ENCODE peak calls at places on chromosome 3, in eight cellular contexts. Y, T, Z, V, D, F, H and C are unnamed samples.

GRCh38 chr3:27165348-27165747 is 203.8 kb downstream of the NEK10 start:
- DNase-seq in Y (no peak), F (no peak), T (no peak), D (no peak), Z (no peak), H (no peak), V (no peak), C (no peak)

GRCh38 chr3:192170659-192171058 is 556.7 kb downstream of the FGF12 start:
- DNase-seq in Z (no peak), F (no peak), T (no peak), Y (no peak), H (no peak), D (no peak), V (no peak), C (no peak)

GRCh38 chr3:112769624-112770023 is 77.0 kb downstream of the CD200R1L start:
- DNase-seq in Z (no peak), Y (no peak), F (no peak), V (no peak), H (no peak), D (no peak), T (no peak), C (no peak)

GRCh38 chr3:53350652-53351051 is 3.3 kb upstream of the DCP1A start:
- DNase-seq in F (no peak), Z (no peak), V (no peak), Y (peak; percentile 24), T (no peak), H (peak; percentile 28), D (no peak), C (no peak)

GRCh38 chr3:159830523-159831151 is 158.0 kb upstream of the IL12A start:
- DNase-seq in H (no peak), T (no peak), F (no peak), D (no peak), Z (no peak), Y (no peak), V (no peak), C (no peak)

GRCh38 chr3:133444071-133444774 is 44.4 kb downstream of the BFSP2 start:
- DNase-seq in Y (peak; percentile 55), Z (no peak), F (no peak), D (no peak), T (no peak), H (peak; percentile 57), V (no peak), C (no peak)

GRCh38 chr3:31882431-31882830 is 98.6 kb downstream of the OSBPL10 start:
- DNase-seq in H (no peak), T (no peak), Z (no peak), F (no peak), D (no peak), V (no peak), Y (no peak), C (no peak)

GRCh38 chr3:187974857-187975257 is 179.1 kb upstream of the LPP start:
- DNase-seq in F (no peak), Y (no peak), H (peak; percentile 86), T (no peak), D (no peak), V (no peak), Z (no peak), C (no peak)

GRCh38 chr3:128311441-128311844 is 155.2 kb downstream of the DNAJB8 start:
- DNase-seq in F (no peak), H (no peak), D (no peak), T (no peak), V (no peak), Y (no peak), Z (no peak), C (no peak)

GRCh38 chr3:52798978-52799476 is 4.4 kb downstream of the ITIH3 start:
- DNase-seq in V (no peak), T (no peak), D (peak; percentile 80), F (peak; percentile 32), H (peak; percentile 8), Z (peak; percentile 55), Y (peak; percentile 45), C (no peak)